ENCODE peak calls at places on chromosomes 7 and 10, in four cellular contexts. V, C, P and F are unnamed samples.
A peak's percentile ranks its signal among the peaks of the same experiment; 100 is the strongest.

GRCh38 chr10:59872892-59873463 is 33.4 kb downstream of the CCDC6 start:
- DNase-seq in V (peak; percentile 42), C (peak; percentile 55), P (peak; percentile 15), F (no peak)

GRCh38 chr10:6174201-6174874 is 28.4 kb upstream of the PFKFB3 start:
- DNase-seq in V (no peak), C (no peak), P (peak; percentile 94), F (no peak)

GRCh38 chr10:80464557-80465466 is 10.7 kb downstream of the TSPAN14 start:
- DNase-seq in V (no peak), C (peak; percentile 97), P (no peak), F (no peak)

GRCh38 chr10:105577865-105578607 is 936.9 kb downstream of the SORCS3 start:
- DNase-seq in V (no peak), C (no peak), P (no peak), F (no peak)

GRCh38 chr10:21334891-21335696 is 190.4 kb downstream of the SKIDA1 start:
- DNase-seq in V (peak; percentile 87), C (peak; percentile 61), P (no peak), F (no peak)

GRCh38 chr10:17801507-17801906 is 7.6 kb upstream of the MRC1 start:
- DNase-seq in V (no peak), C (peak; percentile 5), P (no peak), F (no peak)

GRCh38 chr7:954330-955238 is at the start of gene ADAP1:
- DNase-seq in V (no peak), C (no peak), P (no peak), F (peak; percentile 79)

GRCh38 chr7:112204776-112205347 is 1.3 kb downstream of the DOCK4 start:
- DNase-seq in V (no peak), C (no peak), P (no peak), F (no peak)

GRCh38 chr10:13909911-13910617 is 323.3 kb downstream of the PRPF18 start:
- DNase-seq in V (no peak), C (no peak), P (no peak), F (no peak)

GRCh38 chr10:10092581-10092980 is 925.1 kb upstream of the CELF2 start:
- DNase-seq in V (peak; percentile 13), C (no peak), P (no peak), F (no peak)

GRCh38 chr10:98414932-98415709 is at the start of gene PYROXD2:
- DNase-seq in V (peak; percentile 95), C (peak; percentile 88), P (peak; percentile 73), F (no peak)

GRCh38 chr10:8532647-8533046 is 478.2 kb downstream of the GATA3 start:
- DNase-seq in V (no peak), C (no peak), P (no peak), F (no peak)

GRCh38 chr7:7617550-7617949 is 23.0 kb upstream of the UMAD1 start:
- DNase-seq in V (no peak), C (no peak), P (no peak), F (no peak)

GRCh38 chr7:7618410-7618809 is 22.1 kb upstream of the UMAD1 start:
- DNase-seq in V (no peak), C (no peak), P (no peak), F (no peak)

GRCh38 chr7:7620224-7620623 is 20.3 kb upstream of the UMAD1 start:
- DNase-seq in V (no peak), C (no peak), P (no peak), F (no peak)

DNA sequence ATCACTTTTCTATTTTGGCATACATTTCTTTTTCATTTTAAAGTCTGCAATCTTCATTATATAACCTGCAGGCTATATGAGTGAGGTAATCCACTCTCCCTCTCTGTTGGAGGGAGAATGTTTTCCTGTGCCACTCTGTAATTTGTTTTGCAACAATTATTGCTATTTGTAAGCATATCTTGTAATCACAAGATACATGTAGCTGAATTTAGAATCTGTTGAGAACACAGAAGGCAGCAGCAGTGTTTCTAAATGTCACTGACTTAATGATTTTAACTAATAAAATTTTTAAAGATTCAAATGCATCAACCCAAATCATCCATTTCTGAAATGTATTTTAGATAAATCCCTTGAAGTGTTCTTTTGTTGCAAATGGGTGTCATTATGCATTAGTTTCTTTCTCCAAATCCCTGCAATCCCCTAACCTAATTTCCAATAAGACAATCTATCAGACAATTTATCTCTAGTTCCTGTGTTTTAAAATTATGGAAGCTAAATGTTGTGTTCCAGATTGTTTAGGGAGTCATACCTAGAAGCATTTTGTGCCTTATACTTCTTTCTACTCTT is 19.8 kb upstream of the UMAD1 start:
- DNase-seq in V (no peak), C (no peak), P (no peak), F (no peak)
- TF ChIP-seq POLR2A in V (no peak), C (no peak), P (no peak), F (no peak)

GRCh38 chr10:3783721-3784432 is 1.1 kb downstream of the KLF6 start:
- DNase-seq in V (peak; percentile 50), C (peak; percentile 86), P (peak; percentile 85), F (no peak)

GRCh38 chr10:3783313-3783689 is 1.7 kb downstream of the KLF6 start:
- DNase-seq in V (peak; percentile 57), C (no peak), P (no peak), F (no peak)

GRCh38 chr10:3781458-3782098 is 3.4 kb downstream of the KLF6 start:
- DNase-seq in V (no peak), C (no peak), P (no peak), F (no peak)

GRCh38 chr10:3782099-3782455 is 2.9 kb downstream of the KLF6 start:
- DNase-seq in V (no peak), C (no peak), P (no peak), F (no peak)

GRCh38 chr10:3782456-3783312 is 2.3 kb downstream of the KLF6 start:
- DNase-seq in V (peak; percentile 80), C (peak; percentile 82), P (peak; percentile 85), F (no peak)
- TF ChIP-seq POLR2A in V (peak; percentile 86), C (no peak), P (peak; percentile 80), F (peak; percentile 7)

GRCh38 chr10:78891741-78892140 is 177.0 kb upstream of the ZMIZ1 start:
- DNase-seq in V (no peak), C (no peak), P (no peak), F (no peak)
- TF ChIP-seq POLR2A in V (no peak), C (no peak), P (no peak), F (no peak)

DNA sequence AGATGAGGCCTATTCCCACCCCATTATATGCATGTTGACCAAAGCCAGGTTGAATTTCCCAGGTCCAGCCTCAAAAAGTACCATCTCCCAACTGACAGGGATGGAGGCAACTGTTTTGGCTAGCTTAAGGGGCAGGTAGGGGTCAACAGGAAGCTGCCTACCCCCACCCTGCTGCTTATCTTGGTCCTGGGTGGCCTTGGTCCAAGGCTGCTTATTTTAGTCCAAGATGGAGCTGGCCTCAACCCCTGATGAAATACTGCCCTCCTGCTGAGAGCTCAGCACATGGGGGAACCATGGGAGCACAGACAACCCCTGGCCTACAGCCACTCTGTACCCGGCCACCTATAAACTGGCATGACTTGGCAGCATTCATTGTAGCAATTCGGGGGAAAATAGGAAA is 23.1 kb downstream of the MYO1G start:
- DNase-seq in V (no peak), C (no peak), P (no peak), F (no peak)
- TF ChIP-seq POLR2A in V (no peak), C (no peak), P (no peak), F (no peak)

GRCh38 chr7:100431286-100431735 is 1.7 kb downstream of the MEPCE start:
- DNase-seq in V (no peak), C (no peak), P (no peak), F (no peak)

GRCh38 chr7:100428967-100429636 is 529 bp upstream of the MEPCE start:
- DNase-seq in V (peak; percentile 100), C (peak; percentile 98), P (peak; percentile 100), F (peak; percentile 89)

GRCh38 chr7:100430450-100431285 is 1.0 kb downstream of the MEPCE start:
- DNase-seq in V (no peak), C (no peak), P (no peak), F (no peak)

GRCh38 chr7:100428199-100428966 is at the start of gene ZCWPW1:
- DNase-seq in V (peak; percentile 97), C (peak; percentile 91), P (peak; percentile 90), F (peak; percentile 80)

DNA sequence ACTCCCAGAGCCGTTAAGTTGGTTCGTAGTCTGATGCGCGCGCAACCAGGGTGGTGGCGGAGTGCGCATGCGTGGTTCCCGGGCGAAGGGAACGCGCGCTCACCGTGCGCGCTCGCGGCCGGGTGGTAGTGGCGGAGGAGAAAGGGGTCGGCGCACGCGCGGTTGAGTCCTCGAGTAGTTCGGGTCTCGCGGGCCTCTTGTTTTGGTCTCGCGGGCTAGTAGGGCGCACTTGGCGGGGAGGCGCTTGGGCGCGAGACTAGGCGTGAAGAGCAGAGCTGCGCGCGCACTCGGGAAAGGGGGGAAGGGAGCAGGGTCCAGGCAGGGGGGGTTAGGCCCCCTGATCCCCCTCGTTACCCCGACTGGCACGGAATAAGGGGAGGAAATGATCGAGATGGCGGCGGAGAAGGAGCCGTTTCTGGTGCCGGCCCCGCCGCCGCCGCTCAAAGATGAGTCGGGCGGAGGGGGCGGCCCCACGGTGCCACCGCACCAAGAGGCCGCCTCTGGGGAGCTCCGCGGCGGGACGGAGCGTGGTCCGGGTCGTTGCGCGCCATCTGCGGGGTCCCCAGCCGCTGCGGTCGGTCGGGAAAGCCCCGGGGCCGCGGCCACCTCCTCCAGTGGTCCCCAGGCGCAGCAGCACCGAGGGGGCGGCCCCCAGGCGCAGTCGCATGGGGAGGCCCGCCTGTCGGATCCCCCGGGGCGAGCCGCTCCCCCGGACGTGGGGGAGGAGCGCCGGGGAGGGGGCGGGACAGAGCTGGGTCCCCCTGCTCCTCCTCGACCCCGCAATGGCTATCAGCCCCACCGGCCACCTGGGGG is at the start of gene MEPCE:
- DNase-seq in V (peak; percentile 97), C (peak; percentile 96), P (peak; percentile 91), F (peak; percentile 97)
- TF ChIP-seq POLR2A in V (peak; percentile 51), C (no peak), P (peak; percentile 65), F (peak; percentile 50)